ENCODE peak calls at places on chromosomes 12 and 14, in six cellular contexts. I is HepG2, J is lower leg skin, K is fibroblast of mammary gland, T is heart left ventricle, R is left ventricle myocardium inferior. P is an unnamed sample.

GRCh38 chr14:76954791-76955190 is 73.7 kb downstream of the IRF2BPL start:
- DNase-seq in I (no peak), J (no peak), K (no peak), T (no peak), R (no peak), P (no peak)

GRCh38 chr12:64673490-64674169 is 63.3 kb downstream of the RASSF3 start:
- DNase-seq in I (peak; percentile 32), J (no peak), K (no peak), T (no peak), R (no peak), P (no peak)

GRCh38 chr14:61866932-61867920 is 105.0 kb downstream of the SNAPC1 start:
- DNase-seq in I (no peak), J (no peak), K (no peak), T (no peak), R (no peak), P (no peak)

GRCh38 chr12:124684496-124684895 is 117.1 kb upstream of the NCOR2 start:
- DNase-seq in I (no peak), J (no peak), K (no peak), T (no peak), R (no peak), P (no peak)

GRCh38 chr12:3380200-3381020 is 110.6 kb upstream of the PRMT8 start:
- DNase-seq in I (no peak), J (no peak), K (peak; percentile 63), T (no peak), R (no peak), P (no peak)

GRCh38 chr12:44616385-44616784 is 259.7 kb downstream of the NELL2 start:
- DNase-seq in I (no peak), J (no peak), K (peak; percentile 0), T (no peak), R (no peak), P (no peak)

GRCh38 chr14:52527052-52527451 is 25.3 kb downstream of the TXNDC16 start:
- DNase-seq in I (no peak), J (no peak), K (no peak), T (no peak), R (no peak), P (no peak)

GRCh38 chr14:71665157-71665556 is 267.1 kb upstream of the RGS6 start:
- DNase-seq in I (no peak), J (no peak), K (peak; percentile 92), T (no peak), R (no peak), P (no peak)

GRCh38 chr12:3533703-3534386 is 42.8 kb downstream of the PRMT8 start:
- DNase-seq in I (no peak), J (peak; percentile 60), K (no peak), T (peak; percentile 77), R (peak; percentile 59), P (peak; percentile 59)

GRCh38 chr14:104752338-104752734 is 611 bp upstream of the SIVA1 start:
- DNase-seq in I (no peak), J (no peak), K (no peak), T (no peak), R (no peak), P (no peak)

GRCh38 chr12:122834921-122835692 is at the start of gene HIP1R:
- DNase-seq in I (no peak), J (peak; percentile 88), K (no peak), T (no peak), R (no peak), P (no peak)

GRCh38 chr14:77674931-77675330 is 32.9 kb downstream of the ALKBH1 start:
- DNase-seq in I (no peak), J (no peak), K (no peak), T (no peak), R (no peak), P (no peak)

GRCh38 chr14:53022593-53022992 is 71.7 kb upstream of the FERMT2 start:
- DNase-seq in I (no peak), J (no peak), K (no peak), T (no peak), R (no peak), P (no peak)

GRCh38 chr14:96162265-96162664 is 42.4 kb upstream of the BDKRB2 start:
- DNase-seq in I (no peak), J (peak; percentile 63), K (no peak), T (no peak), R (no peak), P (no peak)

GRCh38 chr12:123937707-123938600 is 34.7 kb downstream of the CCDC92 start:
- DNase-seq in I (no peak), J (no peak), K (no peak), T (no peak), R (no peak), P (no peak)

GRCh38 chr14:58887931-58888330 is 250.2 kb downstream of the DACT1 start:
- DNase-seq in I (no peak), J (no peak), K (no peak), T (no peak), R (no peak), P (no peak)

GRCh38 chr12:90211017-90211416 is 502.4 kb upstream of the ATP2B1 start:
- DNase-seq in I (no peak), J (no peak), K (peak; percentile 57), T (no peak), R (no peak), P (no peak)

GRCh38 chr12:12613334-12613733 is 1.7 kb downstream of the CREBL2 start:
- DNase-seq in I (no peak), J (no peak), K (no peak), T (no peak), R (no peak), P (no peak)

GRCh38 chr12:67482751-67483661 is 165.5 kb upstream of the DYRK2 start:
- DNase-seq in I (no peak), J (no peak), K (peak; percentile 24), T (peak; percentile 83), R (peak; percentile 75), P (peak; percentile 38)

GRCh38 chr12:114936148-114937099 is 252.4 kb upstream of the TBX3 start:
- DNase-seq in I (no peak), J (no peak), K (peak; percentile 90), T (no peak), R (no peak), P (no peak)

GRCh38 chr12:126545411-126545810 is 1480.2 kb downstream of the AACS start:
- DNase-seq in I (no peak), J (no peak), K (no peak), T (no peak), R (no peak), P (no peak)

GRCh38 chr14:104212206-104213095 is 74.1 kb downstream of the KIF26A start:
- DNase-seq in I (no peak), J (no peak), K (no peak), T (no peak), R (no peak), P (no peak)

GRCh38 chr12:94603434-94604068 is 46.8 kb downstream of the TMCC3 start:
- DNase-seq in I (peak; percentile 5), J (no peak), K (no peak), T (no peak), R (no peak), P (no peak)

GRCh38 chr12:60980558-60980957 is 1279.6 kb upstream of the USP15 start:
- DNase-seq in I (no peak), J (no peak), K (no peak), T (no peak), R (no peak), P (no peak)

GRCh38 chr12:20863056-20863455 is 52.6 kb downstream of the SLCO1B3 start:
- DNase-seq in I (no peak), J (no peak), K (no peak), T (no peak), R (no peak), P (no peak)

GRCh38 chr14:52338282-52338681 is 24.2 kb downstream of the PTGER2 start:
- DNase-seq in I (peak; percentile 10), J (no peak), K (peak; percentile 78), T (no peak), R (no peak), P (no peak)

GRCh38 chr14:81529391-81529790 is 4.3 kb downstream of the SEL1L start:
- DNase-seq in I (no peak), J (no peak), K (peak; percentile 17), T (no peak), R (no peak), P (no peak)

GRCh38 chr12:132491349-132491663 is 1.4 kb downstream of the FBRSL1 start:
- DNase-seq in I (peak; percentile 45), J (no peak), K (no peak), T (no peak), R (no peak), P (no peak)

GRCh38 chr14:41623737-41624136 is 17.1 kb downstream of the LRFN5 start:
- DNase-seq in I (no peak), J (no peak), K (no peak), T (no peak), R (no peak), P (no peak)

GRCh38 chr14:57533214-57533613 is 39.6 kb upstream of the CCDC198 start:
- DNase-seq in I (peak; percentile 12), J (no peak), K (peak; percentile 51), T (no peak), R (no peak), P (no peak)

GRCh38 chr12:25819713-25820112 is 138.8 kb upstream of the RASSF8 start:
- DNase-seq in I (no peak), J (no peak), K (no peak), T (no peak), R (no peak), P (no peak)

GRCh38 chr12:104653730-104654328 is 197.1 kb downstream of the CHST11 start:
- DNase-seq in I (peak; percentile 13), J (no peak), K (no peak), T (no peak), R (no peak), P (no peak)
- TF ChIP-seq CTCF in I (peak; percentile 47), J (no peak), K (peak; percentile 40), T (no peak), R (peak; percentile 35), P (no peak)

GRCh38 chr14:103056322-103057027 is 874 bp downstream of the CDC42BPB start:
- DNase-seq in I (no peak), J (peak; percentile 95), K (peak; percentile 72), T (peak; percentile 88), R (peak; percentile 84), P (peak; percentile 69)
- TF ChIP-seq CTCF in I (no peak), J (no peak), K (no peak), T (no peak), R (no peak), P (no peak)

DNA sequence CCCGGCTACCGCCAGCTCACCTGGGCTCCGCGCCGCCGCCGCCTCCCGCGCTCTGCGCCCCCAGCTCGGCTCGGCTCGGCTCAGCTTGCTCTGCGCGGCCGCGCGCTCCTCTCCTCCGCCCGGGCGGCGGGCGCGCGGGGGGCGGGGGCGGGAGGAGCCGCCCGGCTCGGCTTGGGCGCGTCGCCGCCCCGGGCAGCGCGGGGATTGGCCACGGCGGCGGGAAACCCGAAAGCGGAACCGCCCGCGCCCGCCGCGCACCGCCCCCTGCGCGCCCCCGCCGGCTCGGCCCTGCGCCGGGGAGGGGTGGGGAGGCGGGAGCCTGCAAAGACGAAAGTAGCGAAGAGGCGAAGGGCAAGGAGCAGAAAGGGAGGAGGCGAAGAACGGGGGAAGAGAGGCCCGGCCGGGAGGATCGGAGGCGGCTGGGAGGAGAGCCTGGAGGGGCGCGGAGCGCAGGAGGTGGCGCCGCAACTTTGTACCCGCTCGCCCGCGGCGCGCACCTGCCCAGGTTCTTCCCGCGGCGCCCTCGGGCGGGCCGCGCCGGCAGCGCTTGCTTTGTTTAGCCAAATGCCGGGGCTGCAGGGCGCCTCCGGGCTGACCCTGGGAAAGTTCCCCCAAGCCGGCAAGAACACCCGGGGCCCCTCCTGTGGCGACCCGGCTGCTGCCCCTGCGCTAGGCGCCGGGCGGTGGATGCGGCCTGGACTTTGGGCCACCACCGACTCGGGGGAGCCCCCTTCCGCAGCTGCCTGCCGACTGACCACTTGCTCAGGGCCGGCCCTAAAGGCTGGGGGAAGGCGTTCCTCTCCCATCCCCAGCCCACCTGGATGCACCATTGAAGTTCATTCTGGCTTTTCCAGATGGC is at the start of gene CAMKK2:
- DNase-seq in I (peak; percentile 50), J (peak; percentile 94), K (peak; percentile 65), T (peak; percentile 85), R (peak; percentile 89), P (peak; percentile 86)
- TF ChIP-seq CTCF in I (peak; percentile 36), J (no peak), K (no peak), T (no peak), R (peak; percentile 42), P (no peak)

GRCh38 chr14:55138091-55138490 is 9.0 kb downstream of the LGALS3 start:
- DNase-seq in I (no peak), J (peak; percentile 83), K (no peak), T (no peak), R (no peak), P (no peak)
- TF ChIP-seq CTCF in I (peak; percentile 29), J (no peak), K (peak; percentile 38), T (no peak), R (peak; percentile 16), P (no peak)

P was measured in lung.